ENCODE peak calls at places on chromosomes 3 and 15, in four cellular contexts. H is GM12878, P is H1, U is K562. A is an unnamed sample.

GRCh38 chr3:134675726-134676252 is 25.0 kb upstream of the KY start:
- DNase-seq in H (no peak), P (no peak), U (no peak), A (peak)

GRCh38 chr3:108662141-108662738 is 72.7 kb downstream of the DZIP3 start:
- DNase-seq in H (peak), P (no peak), U (peak), A (peak)

GRCh38 chr3:155676252-155676981 is 68.5 kb downstream of the PLCH1 start:
- DNase-seq in H (no peak), P (no peak), U (no peak), A (peak)

GRCh38 chr3:197718904-197719303 is 17.8 kb downstream of the RUBCN start:
- DNase-seq in H (no peak), P (no peak), U (no peak), A (peak)

GRCh38 chr3:5022966-5023776 is 43.9 kb downstream of the BHLHE40 start:
- DNase-seq in H (no peak), P (no peak), U (peak), A (peak)

GRCh38 chr3:64074091-64074490 is 50.8 kb upstream of the PSMD6 start:
- DNase-seq in H (no peak), P (no peak), U (no peak), A (peak)

GRCh38 chr3:33911525-33912322 is 113.3 kb downstream of the PDCD6IP start:
- DNase-seq in H (no peak), P (no peak), U (no peak), A (peak)

GRCh38 chr3:45095916-45096526 is 50.2 kb downstream of the CDCP1 start:
- DNase-seq in H (no peak), P (no peak), U (no peak), A (no peak)

GRCh38 chr3:122415104-122415744 is 638 bp downstream of the WDR5B start:
- DNase-seq in H (peak), P (peak), U (peak), A (peak)

GRCh38 chr3:147400999-147401398 is 5.3 kb downstream of the ZIC4 start:
- DNase-seq in H (no peak), P (peak), U (no peak), A (no peak)

GRCh38 chr3:53478921-53479664 is 15.3 kb upstream of the CACNA1D start:
- DNase-seq in H (no peak), P (no peak), U (no peak), A (no peak)

GRCh38 chr3:102756706-102757105 is 321.9 kb downstream of the ZPLD1 start:
- DNase-seq in H (no peak), P (no peak), U (no peak), A (no peak)

GRCh38 chr3:16723994-16724393 is 118.8 kb upstream of the DAZL start:
- DNase-seq in H (no peak), P (no peak), U (no peak), A (peak)

GRCh38 chr15:55858661-55859060 is 115.7 kb upstream of the PRTG start:
- DNase-seq in H (no peak), P (no peak), U (no peak), A (peak)

GRCh38 chr3:194364652-194365434 is 4.7 kb downstream of the LRRC15 start:
- DNase-seq in H (no peak), P (no peak), U (no peak), A (peak)

GRCh38 chr3:134314588-134315285 is 59.5 kb downstream of the AMOTL2 start:
- DNase-seq in H (no peak), P (peak), U (no peak), A (no peak)

GRCh38 chr3:153348457-153349137 is 186.6 kb downstream of the RAP2B start:
- DNase-seq in H (no peak), P (peak), U (no peak), A (peak)

GRCh38 chr3:184234224-184234623 is 4.8 kb downstream of the VWA5B2 start:
- DNase-seq in H (no peak), P (no peak), U (peak), A (peak)

DNA sequence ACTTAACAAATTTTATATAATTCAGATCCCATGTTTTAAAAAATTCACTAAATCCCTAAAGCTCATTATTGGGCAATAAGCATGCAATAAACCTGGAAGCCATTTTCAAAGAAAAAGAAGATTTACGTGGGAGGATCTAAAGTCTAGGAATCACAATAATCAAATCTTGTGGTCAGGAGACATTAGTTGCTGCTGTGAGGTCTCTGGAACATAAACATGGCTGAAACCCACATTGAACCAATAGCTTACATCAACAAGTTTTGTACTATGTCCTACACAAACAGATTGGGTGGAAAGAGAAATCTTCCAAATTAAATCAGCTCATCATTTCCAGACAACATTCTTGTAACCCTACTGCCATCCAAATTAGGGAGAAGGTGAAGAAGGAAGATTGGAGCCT is 121.9 kb upstream of the EPHA3 start:
- DNase-seq in H (no peak), P (no peak), U (no peak), A (peak)
- TF ChIP-seq CHD1 in H (no peak), P (no peak), U (no peak), A (no peak)

GRCh38 chr15:77659350-77660321 is 26.9 kb upstream of the LINGO1 start:
- DNase-seq in H (no peak), P (peak), U (peak), A (peak)
- TF ChIP-seq CHD1 in H (no peak), P (no peak), U (no peak), A (no peak)

DNA sequence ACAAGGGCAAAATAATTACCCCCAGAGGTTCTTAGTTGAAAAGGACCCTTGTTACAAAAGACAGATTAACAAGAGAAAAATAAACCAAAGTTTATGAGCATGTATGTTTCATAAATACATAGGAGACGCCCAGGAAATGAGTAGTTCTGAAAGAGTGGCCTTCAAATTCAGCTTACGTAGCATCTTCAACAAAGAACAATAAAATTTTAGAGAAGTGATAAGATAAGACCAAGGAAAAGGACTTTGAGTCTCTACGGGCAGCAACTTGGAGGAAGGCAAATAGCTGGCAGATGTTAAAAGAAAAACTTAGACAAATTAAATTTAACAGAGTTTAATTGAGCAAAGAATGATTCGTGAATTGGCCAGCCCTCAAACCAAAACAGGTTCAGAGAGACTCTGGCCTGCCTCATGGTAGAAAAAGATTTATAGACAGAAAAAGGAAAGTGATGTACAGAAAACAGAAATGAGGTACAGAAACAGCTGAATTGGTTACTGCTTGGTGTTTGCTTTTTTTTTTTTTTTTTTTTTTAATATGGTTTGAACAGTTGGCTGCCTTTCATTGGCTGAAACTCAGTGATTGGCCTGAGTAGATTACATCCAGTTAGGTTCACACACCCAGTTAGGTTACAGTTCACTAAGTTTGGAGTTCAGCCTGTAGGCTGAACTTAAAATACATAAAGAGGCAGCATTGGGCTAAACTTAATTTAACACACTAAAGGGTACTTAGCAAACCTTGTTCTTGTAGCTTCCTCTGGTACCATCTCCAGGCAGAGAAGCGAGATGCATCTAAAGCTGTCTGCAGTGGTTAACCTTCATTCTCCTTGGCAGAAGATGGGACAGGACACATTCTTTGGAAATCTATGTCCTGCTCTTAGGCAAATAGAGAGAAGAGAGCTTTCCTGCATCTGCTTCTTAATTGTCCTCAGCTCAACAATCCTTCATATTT is 23.2 kb downstream of the C2CD4B start:
- DNase-seq in H (no peak), P (no peak), U (no peak), A (no peak)
- TF ChIP-seq CHD1 in H (no peak), P (no peak), U (no peak), A (no peak)

GRCh38 chr3:129526121-129526900 is 2.1 kb upstream of the RHO start:
- DNase-seq in H (peak), P (peak), U (no peak), A (peak)
- TF ChIP-seq CHD1 in H (no peak), P (no peak), U (no peak), A (no peak)

DNA sequence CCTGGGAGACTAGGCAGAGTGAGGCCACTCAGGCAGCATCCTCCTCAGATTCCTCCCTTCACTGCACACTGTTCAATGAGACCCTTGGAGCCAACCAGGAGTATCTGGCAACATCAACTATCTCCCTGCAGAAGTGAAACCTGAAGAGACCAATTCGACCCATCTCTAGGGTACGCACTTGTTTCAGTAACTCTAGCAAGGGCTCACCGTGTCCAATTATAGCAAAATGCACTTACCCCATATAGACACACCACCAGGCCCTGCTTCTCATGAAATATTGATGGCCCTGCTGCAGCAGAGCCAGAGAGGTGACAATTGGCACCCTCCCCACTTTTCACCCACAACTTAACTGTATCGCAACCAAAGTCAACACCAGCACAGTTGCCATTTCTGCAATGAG is 196.1 kb upstream of the IGF1R start:
- DNase-seq in H (no peak), P (no peak), U (no peak), A (no peak)
- TF ChIP-seq CHD1 in H (no peak), P (no peak), U (no peak), A (no peak)

DNA sequence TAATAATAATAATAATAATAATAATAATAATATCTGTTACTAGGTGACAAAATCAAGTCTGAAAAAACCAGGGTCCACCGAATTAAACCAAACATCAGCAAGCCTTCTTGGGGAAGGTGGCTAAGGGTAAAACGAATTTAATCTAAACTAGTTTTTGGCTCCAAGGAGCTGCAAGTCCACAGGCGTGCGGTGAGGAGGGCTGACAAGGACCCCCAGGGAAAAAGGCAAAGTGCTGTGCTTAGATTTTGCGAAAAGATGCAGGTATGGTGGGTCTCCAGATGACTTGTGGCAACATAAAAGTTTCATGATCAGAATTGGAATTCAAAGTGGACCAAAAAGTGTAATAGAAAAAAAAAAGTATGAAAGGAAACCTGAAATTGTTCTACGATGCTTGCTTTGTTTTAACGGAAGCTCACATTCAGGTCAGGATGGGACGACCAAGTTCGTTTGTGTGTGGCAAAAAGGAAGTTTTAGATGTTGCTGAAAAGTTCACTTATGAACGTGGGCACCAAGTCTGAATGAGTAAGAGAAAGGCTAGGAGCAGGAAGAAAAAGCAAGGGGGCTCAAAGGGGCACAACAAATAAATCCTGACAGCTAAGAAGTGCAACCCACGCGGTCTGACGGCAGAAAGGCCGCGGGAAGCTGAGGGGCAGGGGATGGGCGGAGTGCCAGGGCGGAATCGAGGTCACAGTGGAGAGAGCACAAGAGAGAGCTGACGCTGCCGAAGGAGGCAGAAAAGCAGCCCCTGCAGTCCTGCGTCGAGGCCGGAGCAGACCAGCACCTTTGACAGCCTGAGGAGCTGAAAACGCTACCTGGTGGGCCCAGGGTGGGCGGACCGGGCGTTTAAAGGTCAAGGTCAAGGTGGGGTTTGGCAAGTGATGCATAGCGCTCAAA is 1.1 kb downstream of the WDR82 start:
- DNase-seq in H (no peak), P (peak), U (peak), A (peak)
- TF ChIP-seq CHD1 in H (no peak), P (no peak), U (peak), A (no peak)

GRCh38 chr3:131174752-131175151 is 148.1 kb downstream of the NEK11 start:
- DNase-seq in H (peak), P (no peak), U (no peak), A (no peak)

GRCh38 chr3:131167867-131168266 is 141.2 kb downstream of the NEK11 start:
- DNase-seq in H (no peak), P (no peak), U (no peak), A (no peak)

GRCh38 chr3:131172502-131172901 is 145.8 kb downstream of the NEK11 start:
- DNase-seq in H (no peak), P (no peak), U (no peak), A (no peak)
- TF ChIP-seq CHD1 in H (no peak), P (no peak), U (no peak), A (no peak)

DNA sequence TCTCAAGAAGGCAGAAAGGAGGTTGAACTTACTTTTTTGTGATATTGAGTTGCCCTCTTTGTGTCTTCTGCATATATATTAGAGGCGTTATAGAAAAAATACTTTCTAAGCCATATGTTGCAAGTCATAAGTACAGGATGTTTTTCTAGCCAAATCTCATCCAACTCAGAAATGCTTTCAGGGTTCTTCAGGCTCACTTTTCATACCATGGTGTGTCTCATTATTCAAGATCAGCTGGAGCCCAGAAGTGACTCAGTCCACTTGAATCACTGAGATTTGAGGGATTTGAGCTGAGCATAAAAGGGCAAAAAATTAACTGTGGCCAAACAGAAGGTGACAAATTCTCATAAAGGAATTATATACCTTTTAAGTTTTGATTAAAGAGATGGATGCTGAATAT is 157.3 kb downstream of the WNT5A start:
- DNase-seq in H (no peak), P (no peak), U (no peak), A (peak)
- TF ChIP-seq CHD1 in H (no peak), P (no peak), U (no peak), A (no peak)